ENCODE peak calls at places on chromosomes 3 and 15, in eight cellular contexts. R, E, B, Y, Q, F, K and P are unnamed samples.

GRCh38 chr3:13241621-13242363 is 168.6 kb upstream of the IQSEC1 start:
- DNase-seq in R (no peak), E (no peak), B (no peak), Y (no peak), Q (no peak), F (no peak), K (no peak), P (no peak)

GRCh38 chr3:37779289-37780152 is 82.2 kb upstream of the CTDSPL start:
- DNase-seq in R (peak; percentile 62), E (peak; percentile 69), B (peak; percentile 86), Y (peak; percentile 83), Q (peak; percentile 67), F (peak; percentile 89), K (no peak), P (peak; percentile 73)

GRCh38 chr3:61531528-61531927 is 29.8 kb upstream of the PTPRG start:
- DNase-seq in R (no peak), E (no peak), B (no peak), Y (no peak), Q (no peak), F (no peak), K (no peak), P (no peak)

GRCh38 chr3:94024385-94024784 is 4.0 kb downstream of the STX19 start:
- DNase-seq in R (no peak), E (no peak), B (peak; percentile 25), Y (no peak), Q (no peak), F (peak; percentile 17), K (no peak), P (no peak)

GRCh38 chr15:78695046-78695671 is 54.1 kb upstream of the CHRNB4 start:
- DNase-seq in R (no peak), E (no peak), B (no peak), Y (no peak), Q (no peak), F (no peak), K (no peak), P (no peak)

GRCh38 chr15:43293402-43293801 is 26.7 kb upstream of the TGM5 start:
- DNase-seq in R (no peak), E (no peak), B (no peak), Y (peak; percentile 84), Q (no peak), F (no peak), K (peak; percentile 8), P (no peak)

GRCh38 chr3:150635076-150635475 is 32.0 kb downstream of the SELENOT start:
- DNase-seq in R (no peak), E (no peak), B (no peak), Y (no peak), Q (no peak), F (no peak), K (no peak), P (no peak)

GRCh38 chr15:89492111-89492641 is 4.2 kb downstream of the RHCG start:
- DNase-seq in R (no peak), E (no peak), B (no peak), Y (peak; percentile 80), Q (no peak), F (no peak), K (peak; percentile 22), P (no peak)

GRCh38 chr3:107794664-107795443 is 272.1 kb downstream of the BBX start:
- DNase-seq in R (no peak), E (no peak), B (peak; percentile 17), Y (no peak), Q (peak; percentile 19), F (peak; percentile 17), K (no peak), P (no peak)

GRCh38 chr3:67937498-67938118 is 283.2 kb upstream of the SUCLG2 start:
- DNase-seq in R (no peak), E (no peak), B (no peak), Y (no peak), Q (no peak), F (no peak), K (no peak), P (no peak)

GRCh38 chr3:18556503-18556902 is 131.4 kb upstream of the SATB1 start:
- DNase-seq in R (no peak), E (no peak), B (no peak), Y (no peak), Q (no peak), F (no peak), K (peak; percentile 83), P (no peak)